ENCODE peak calls at places on chromosome 22, in seven cellular contexts. M, R, Y, U, O, K and B are unnamed samples.
A peak's percentile ranks its signal among the peaks of the same experiment; 100 is the strongest.

GRCh38 chr22:31635638-31636306 is 26.2 kb downstream of the PISD start:
- DNase-seq in M (no peak), R (no peak), Y (no peak), U (no peak), O (no peak), K (no peak), B (no peak)

GRCh38 chr22:49965291-49966040 is 4.9 kb downstream of the PIM3 start:
- DNase-seq in M (no peak), R (no peak), Y (no peak), U (no peak), O (peak; percentile 19), K (no peak), B (no peak)

GRCh38 chr22:50599816-50600454 is 658 bp upstream of the MAPK8IP2 start:
- DNase-seq in M (peak; percentile 9), R (no peak), Y (no peak), U (peak; percentile 87), O (peak; percentile 70), K (no peak), B (peak; percentile 90)

GRCh38 chr22:35258144-35258988 is 1.1 kb downstream of the HMGXB4 start:
- DNase-seq in M (no peak), R (no peak), Y (no peak), U (peak; percentile 12), O (peak; percentile 48), K (no peak), B (no peak)

GRCh38 chr22:20572132-20572802 is 64.9 kb downstream of the MED15 start:
- DNase-seq in M (no peak), R (no peak), Y (no peak), U (no peak), O (no peak), K (no peak), B (no peak)

GRCh38 chr22:18058770-18059169 is 19.0 kb upstream of the PEX26 start:
- DNase-seq in M (no peak), R (no peak), Y (no peak), U (no peak), O (no peak), K (no peak), B (no peak)

GRCh38 chr22:19871023-19871844 is 16.6 kb upstream of the GNB1L start:
- DNase-seq in M (no peak), R (no peak), Y (no peak), U (no peak), O (no peak), K (no peak), B (no peak)

GRCh38 chr22:43854786-43855271 is 7.5 kb downstream of the SULT4A1 start:
- DNase-seq in M (no peak), R (no peak), Y (no peak), U (no peak), O (no peak), K (no peak), B (no peak)

GRCh38 chr22:44670220-44670983 is 31.6 kb upstream of the PRR5 start:
- DNase-seq in M (no peak), R (no peak), Y (no peak), U (no peak), O (no peak), K (no peak), B (no peak)

GRCh38 chr22:36808611-36809344 is 8.1 kb downstream of the PVALB start:
- DNase-seq in M (no peak), R (no peak), Y (no peak), U (no peak), O (no peak), K (no peak), B (peak; percentile 46)

GRCh38 chr22:44941176-44941575 is 68.6 kb downstream of the PHF21B start:
- DNase-seq in M (no peak), R (no peak), Y (no peak), U (no peak), O (no peak), K (no peak), B (no peak)

GRCh38 chr22:49930128-49930527 is 11.7 kb downstream of the CRELD2 start:
- DNase-seq in M (no peak), R (no peak), Y (no peak), U (no peak), O (no peak), K (no peak), B (no peak)

GRCh38 chr22:25110846-25111578 is 88.6 kb upstream of the CRYBB3 start:
- DNase-seq in M (peak; percentile 91), R (peak; percentile 72), Y (peak; percentile 26), U (peak; percentile 50), O (peak; percentile 86), K (peak; percentile 61), B (peak; percentile 88)

GRCh38 chr22:36419177-36419911 is 31.6 kb upstream of the MYH9 start:
- DNase-seq in M (peak; percentile 100), R (no peak), Y (no peak), U (peak; percentile 55), O (no peak), K (no peak), B (no peak)

GRCh38 chr22:19686946-19687345 is 27.4 kb upstream of the SEPTIN5 start:
- DNase-seq in M (no peak), R (no peak), Y (no peak), U (peak; percentile 45), O (no peak), K (no peak), B (no peak)

GRCh38 chr22:36032611-36033010 is 4.0 kb upstream of the RBFOX2 start:
- DNase-seq in M (no peak), R (no peak), Y (no peak), U (no peak), O (no peak), K (no peak), B (no peak)

GRCh38 chr22:25350551-25350971 is 131.1 kb downstream of the CRYBB2 start:
- DNase-seq in M (no peak), R (no peak), Y (no peak), U (no peak), O (no peak), K (no peak), B (no peak)

GRCh38 chr22:34592341-34592740 is 473.6 kb upstream of the ISX start:
- DNase-seq in M (no peak), R (no peak), Y (no peak), U (no peak), O (no peak), K (no peak), B (no peak)

GRCh38 chr22:44131989-44132685 is 48.6 kb upstream of the PARVG start:
- DNase-seq in M (no peak), R (no peak), Y (no peak), U (no peak), O (no peak), K (no peak), B (no peak)

GRCh38 chr22:20494978-20495860 is at the start of gene KLHL22:
- DNase-seq in M (peak; percentile 26), R (no peak), Y (no peak), U (peak; percentile 100), O (peak; percentile 88), K (no peak), B (peak; percentile 58)

GRCh38 chr22:22210375-22210774 is 34.2 kb upstream of the VPREB1 start:
- DNase-seq in M (no peak), R (peak; percentile 22), Y (no peak), U (no peak), O (no peak), K (no peak), B (no peak)

GRCh38 chr22:35769974-35770373 is 52.3 kb downstream of the APOL5 start:
- DNase-seq in M (no peak), R (no peak), Y (no peak), U (no peak), O (no peak), K (no peak), B (no peak)

GRCh38 chr22:45162531-45162930 is 1.2 kb upstream of the NUP50 start:
- DNase-seq in M (no peak), R (no peak), Y (no peak), U (no peak), O (no peak), K (no peak), B (no peak)

GRCh38 chr22:20927940-20928572 is 10.8 kb downstream of the CRKL start:
- DNase-seq in M (no peak), R (no peak), Y (no peak), U (no peak), O (no peak), K (no peak), B (no peak)

GRCh38 chr22:37121887-37122591 is 12.5 kb upstream of the TMPRSS6 start:
- DNase-seq in M (peak; percentile 10), R (no peak), Y (peak; percentile 73), U (no peak), O (peak; percentile 48), K (no peak), B (no peak)

GRCh38 chr22:20083157-20083890 is 3.3 kb downstream of the DGCR8 start:
- DNase-seq in M (no peak), R (no peak), Y (no peak), U (no peak), O (no peak), K (no peak), B (no peak)

GRCh38 chr22:42702675-42703074 is 18.0 kb downstream of the A4GALT start:
- DNase-seq in M (no peak), R (no peak), Y (no peak), U (no peak), O (no peak), K (no peak), B (no peak)
- TF ChIP-seq JUND in M (no peak), R (no peak), Y (no peak), U (no peak), O (no peak), K (no peak), B (no peak)

DNA sequence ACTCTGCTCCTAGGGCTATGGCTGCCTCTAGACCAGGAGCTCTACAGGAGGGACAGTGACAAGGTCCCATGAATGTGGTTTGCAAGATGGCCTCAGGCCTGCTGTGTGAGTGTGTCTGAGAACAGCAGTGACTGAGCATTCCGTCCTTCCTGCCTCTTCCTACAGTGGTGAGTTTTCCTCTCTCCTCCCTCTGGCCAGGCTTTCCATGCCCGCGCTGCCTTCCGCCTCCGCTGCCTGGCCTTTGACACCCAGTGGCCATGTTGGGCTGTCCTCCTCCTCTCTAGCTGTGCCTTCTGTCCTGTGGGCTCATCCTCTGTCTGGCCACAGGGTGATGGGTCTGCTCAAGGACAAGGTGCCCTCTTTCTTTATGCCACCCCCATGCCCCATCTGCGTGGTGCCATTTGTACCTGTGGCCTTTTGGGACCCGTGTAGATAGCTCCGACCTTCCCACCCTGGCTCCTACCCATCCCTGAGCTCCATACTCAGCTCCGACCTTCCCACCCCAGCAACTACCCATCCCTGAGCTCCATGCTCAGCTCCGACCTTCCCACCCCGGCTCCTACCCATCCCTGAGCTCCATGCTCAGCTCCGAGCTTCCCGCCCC is 970.4 kb downstream of the BRD1 start:
- DNase-seq in M (no peak), R (no peak), Y (no peak), U (no peak), O (no peak), K (no peak), B (no peak)
- TF ChIP-seq JUND in M (no peak), R (no peak), Y (no peak), U (no peak), O (no peak), K (no peak), B (no peak)

GRCh38 chr22:40628354-40629042 is 8.0 kb downstream of the MRTFA start:
- DNase-seq in M (no peak), R (no peak), Y (peak; percentile 57), U (no peak), O (no peak), K (no peak), B (no peak)
- TF ChIP-seq JUND in M (no peak), R (no peak), Y (no peak), U (no peak), O (no peak), K (no peak), B (no peak)

DNA sequence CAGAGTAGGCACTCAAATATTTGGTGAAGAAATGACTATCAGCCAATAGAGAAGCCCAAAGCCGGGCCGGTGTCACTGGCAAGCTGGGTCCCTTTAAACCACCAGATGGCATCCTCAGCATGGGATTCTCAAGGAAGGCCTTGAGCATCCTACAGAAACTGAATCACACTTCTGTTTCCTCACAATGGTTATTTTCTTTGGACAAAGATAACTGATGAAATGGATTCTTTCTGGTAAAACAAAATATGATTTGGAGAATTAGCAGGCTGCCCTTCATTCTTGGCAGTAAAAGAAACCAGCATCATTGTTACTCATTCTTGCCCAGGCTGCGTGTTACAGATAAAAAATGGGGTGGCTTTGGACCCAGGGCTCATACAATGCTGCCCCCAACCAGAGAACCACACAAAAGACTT is 30.3 kb upstream of the ASPHD2 start:
- DNase-seq in M (no peak), R (peak; percentile 41), Y (no peak), U (peak; percentile 32), O (peak; percentile 65), K (peak; percentile 33), B (peak; percentile 21)
- TF ChIP-seq JUND in M (no peak), R (no peak), Y (no peak), U (no peak), O (no peak), K (no peak), B (no peak)